ENCODE peak calls at places on chromosome 10, in ten cellular contexts. E, C, N, B, G, R, W, M, U and K are unnamed samples.
A peak's percentile ranks its signal among the peaks of the same experiment; 100 is the strongest.

GRCh38 chr10:73364964-73365363 is 6.3 kb upstream of the CFAP70 start:
- DNase-seq in E (no peak), C (no peak), N (no peak), B (no peak), G (no peak), R (no peak), W (no peak), M (no peak), U (no peak), K (no peak)

GRCh38 chr10:73997479-73997805 is 474 bp upstream of the VCL start:
- DNase-seq in E (no peak), C (no peak), N (no peak), B (peak; percentile 88), G (no peak), R (no peak), W (no peak), M (peak; percentile 79), U (no peak), K (no peak)

GRCh38 chr10:131806646-131807317 is 94.0 kb upstream of the PPP2R2D start:
- DNase-seq in E (no peak), C (no peak), N (no peak), B (no peak), G (no peak), R (no peak), W (no peak), M (no peak), U (peak; percentile 50), K (no peak)

GRCh38 chr10:99460070-99460469 is 29.6 kb upstream of the GOT1 start:
- DNase-seq in E (no peak), C (no peak), N (no peak), B (no peak), G (no peak), R (no peak), W (no peak), M (no peak), U (no peak), K (no peak)

GRCh38 chr10:96512997-96513685 is 585 bp downstream of the TLL2 start:
- DNase-seq in E (no peak), C (peak; percentile 34), N (no peak), B (no peak), G (peak; percentile 33), R (no peak), W (no peak), M (no peak), U (no peak), K (peak; percentile 37)

GRCh38 chr10:43214071-43214955 is 52.6 kb downstream of the RASGEF1A start:
- DNase-seq in E (no peak), C (peak; percentile 21), N (no peak), B (no peak), G (peak; percentile 14), R (no peak), W (no peak), M (no peak), U (peak; percentile 52), K (peak; percentile 20)

GRCh38 chr10:26413375-26413774 is 24.8 kb upstream of the APBB1IP start:
- DNase-seq in E (no peak), C (no peak), N (no peak), B (no peak), G (no peak), R (no peak), W (no peak), M (no peak), U (no peak), K (no peak)

GRCh38 chr10:46291817-46292572 is 5.2 kb downstream of the ANTXRL start:
- DNase-seq in E (no peak), C (no peak), N (no peak), B (no peak), G (no peak), R (peak; percentile 40), W (no peak), M (no peak), U (peak; percentile 57), K (no peak)

GRCh38 chr10:22631185-22631584 is 83.2 kb downstream of the PIP4K2A start:
- DNase-seq in E (no peak), C (no peak), N (no peak), B (no peak), G (no peak), R (no peak), W (no peak), M (no peak), U (no peak), K (no peak)

DNA sequence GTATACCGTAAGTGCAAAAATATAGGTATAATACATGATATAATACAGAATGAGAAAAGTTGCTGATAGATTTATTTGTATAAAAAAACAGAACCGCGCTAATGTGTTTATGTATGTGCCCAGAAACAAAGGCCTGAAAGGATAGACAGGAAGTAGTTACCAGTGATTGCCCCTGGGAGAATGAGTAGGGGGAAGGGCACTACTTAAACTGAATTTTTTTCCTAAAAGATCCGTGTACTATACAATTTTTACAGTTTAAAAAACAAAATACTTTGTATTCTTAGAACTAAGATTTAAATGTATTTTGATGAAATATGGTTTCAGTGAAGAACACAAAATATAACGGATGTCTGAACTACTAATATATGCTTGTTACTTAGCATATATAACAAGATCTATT is 2.9 kb downstream of the IPMK start:
- DNase-seq in E (no peak), C (no peak), N (no peak), B (no peak), G (no peak), R (no peak), W (no peak), M (no peak), U (no peak), K (no peak)
- H3K4me3 ChIP-seq in E (no peak overlapping the region), C (no peak overlapping the region), N (no peak overlapping the region), B (no peak overlapping the region), G (no peak overlapping the region), R (no peak overlapping the region), W (no peak overlapping the region), M (no peak overlapping the region), U (no peak overlapping the region), K (no peak overlapping the region)

GRCh38 chr10:48934672-48935071 is 5.0 kb downstream of the LRRC18 start:
- DNase-seq in E (no peak), C (no peak), N (no peak), B (no peak), G (no peak), R (no peak), W (no peak), M (no peak), U (no peak), K (no peak)
- H3K4me3 ChIP-seq in E (no peak overlapping the region), C (no peak overlapping the region), N (no peak overlapping the region), B (no peak overlapping the region), G (no peak overlapping the region), R (peak overlapping the region; percentile 2), W (no peak overlapping the region), M (peak overlapping the region; percentile 35), U (no peak overlapping the region), K (no peak overlapping the region)

DNA sequence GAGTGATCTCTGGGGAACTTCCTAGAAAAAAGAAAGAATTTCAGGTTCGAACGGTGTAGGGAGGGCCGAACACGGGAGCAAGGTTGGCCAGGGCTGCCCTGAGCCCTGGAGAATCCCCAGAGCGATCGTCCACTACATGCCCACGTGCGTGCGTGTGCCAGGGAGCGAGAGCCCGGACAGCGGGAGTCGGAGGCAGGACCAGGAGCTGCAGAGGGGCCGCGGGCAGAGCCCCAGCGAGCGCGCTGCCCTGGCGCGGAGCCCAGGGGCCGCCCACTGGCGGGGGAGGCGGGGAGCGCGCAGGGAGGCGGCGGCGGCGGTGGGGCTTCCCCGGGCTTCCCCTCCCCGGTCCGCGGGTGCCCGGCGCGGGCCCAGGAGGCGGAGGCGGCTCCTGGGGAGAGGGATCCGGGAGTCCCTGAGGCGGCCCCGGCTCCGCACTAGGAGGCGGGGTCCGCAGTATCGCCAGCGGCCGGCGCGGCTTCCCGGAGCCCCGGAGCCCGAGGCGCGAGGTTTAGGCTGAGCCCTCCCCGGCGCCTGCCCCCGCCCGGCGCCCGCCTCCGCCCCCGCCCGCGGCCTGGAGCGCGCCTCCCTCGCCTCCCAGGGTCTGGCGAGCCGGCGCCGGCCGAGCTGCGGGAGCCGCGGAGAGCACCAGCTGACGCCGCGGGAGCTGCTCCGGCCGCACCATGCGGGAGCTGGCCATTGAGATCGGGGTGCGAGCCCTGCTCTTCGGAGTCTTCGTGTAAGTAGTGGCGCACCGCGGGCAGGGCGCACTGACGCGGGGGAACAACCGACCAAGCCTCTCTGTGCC is at the start of gene PLPP4:
- DNase-seq in E (no peak), C (no peak), N (peak; percentile 29), B (no peak), G (peak; percentile 58), R (no peak), W (no peak), M (no peak), U (no peak), K (peak; percentile 30)
- H3K4me3 ChIP-seq in E (peak within 1 kb of the TSS; percentile 24), C (peak within 1 kb of the TSS; percentile 78), N (peak within 1 kb of the TSS; percentile 38), B (peak within 1 kb of the TSS; percentile 47), G (peak within 1 kb of the TSS; percentile 81), R (peak within 1 kb of the TSS; percentile 55), W (peak within 1 kb of the TSS; percentile 12), M (peak within 1 kb of the TSS; percentile 40), U (peak within 1 kb of the TSS; percentile 42), K (peak within 1 kb of the TSS; percentile 74)

GRCh38 chr10:484441-484924 is 205.0 kb downstream of the DIP2C start:
- DNase-seq in E (no peak), C (peak; percentile 42), N (no peak), B (no peak), G (peak; percentile 81), R (no peak), W (no peak), M (no peak), U (peak; percentile 81), K (peak; percentile 38)
- H3K4me3 ChIP-seq in E (peak overlapping the region; percentile 52), C (peak overlapping the region; percentile 47), N (peak overlapping the region; percentile 40), B (peak overlapping the region; percentile 35), G (peak overlapping the region; percentile 47), R (peak overlapping the region; percentile 40), W (peak overlapping the region; percentile 40), M (peak overlapping the region; percentile 44), U (peak overlapping the region; percentile 53), K (peak overlapping the region; percentile 57)

GRCh38 chr10:124722812-124723783 is 21.1 kb downstream of the FAM53B start:
- DNase-seq in E (no peak), C (no peak), N (no peak), B (no peak), G (no peak), R (no peak), W (no peak), M (peak; percentile 63), U (peak; percentile 76), K (no peak)
- H3K4me3 ChIP-seq in E (no peak overlapping the region), C (no peak overlapping the region), N (no peak overlapping the region), B (no peak overlapping the region), G (no peak overlapping the region), R (no peak overlapping the region), W (no peak overlapping the region), M (no peak overlapping the region), U (no peak overlapping the region), K (no peak overlapping the region)

GRCh38 chr10:49608925-49609282 is 1.2 kb upstream of the SLC18A3 start:
- DNase-seq in E (no peak), C (no peak), N (no peak), B (no peak), G (no peak), R (peak; percentile 38), W (no peak), M (no peak), U (peak; percentile 54), K (no peak)

GRCh38 chr10:49608166-49608758 is 1.8 kb upstream of the SLC18A3 start:
- DNase-seq in E (no peak), C (no peak), N (no peak), B (no peak), G (no peak), R (no peak), W (no peak), M (no peak), U (peak; percentile 40), K (no peak)

GRCh38 chr10:49610735-49611165 is 640 bp downstream of the SLC18A3 start:
- DNase-seq in E (no peak), C (no peak), N (no peak), B (no peak), G (no peak), R (peak; percentile 20), W (no peak), M (no peak), U (peak; percentile 71), K (no peak)

GRCh38 chr10:49610015-49610734 is at the start of gene SLC18A3:
- DNase-seq in E (no peak), C (no peak), N (no peak), B (no peak), G (no peak), R (no peak), W (no peak), M (no peak), U (peak; percentile 69), K (no peak)

GRCh38 chr10:49609283-49610014 is 661 bp upstream of the SLC18A3 start:
- DNase-seq in E (no peak), C (no peak), N (no peak), B (no peak), G (no peak), R (peak; percentile 48), W (no peak), M (no peak), U (peak; percentile 61), K (no peak)
- H3K4me3 ChIP-seq in E (peak overlapping the region; percentile 15), C (no peak overlapping the region), N (no peak overlapping the region), B (no peak overlapping the region), G (no peak overlapping the region), R (peak overlapping the region; percentile 22), W (no peak overlapping the region), M (no peak overlapping the region), U (no peak overlapping the region), K (no peak overlapping the region)